ENCODE peak calls at places on chromosomes 7 and 10, in eight cellular contexts. C, X, I, S, J, E, R and L are unnamed samples.

GRCh38 chr7:7972128-7972527 is 3.5 kb downstream of the GLCCI1 start:
- DNase-seq in C (no peak), X (peak), I (no peak), S (no peak), J (no peak), E (no peak), R (no peak), L (no peak)

GRCh38 chr7:45225560-45226335 is 68.2 kb downstream of the RAMP3 start:
- DNase-seq in C (no peak), X (no peak), I (no peak), S (no peak), J (no peak), E (no peak), R (no peak), L (no peak)

GRCh38 chr7:132009778-132010177 is 453.4 kb upstream of the PODXL start:
- DNase-seq in C (peak), X (no peak), I (no peak), S (no peak), J (peak), E (no peak), R (peak), L (no peak)

GRCh38 chr10:32190890-32191491 is 134.8 kb upstream of the KIF5B start:
- DNase-seq in C (peak), X (peak), I (no peak), S (no peak), J (peak), E (no peak), R (peak), L (no peak)

GRCh38 chr7:137538361-137538762 is 194.8 kb upstream of the PTN start:
- DNase-seq in C (peak), X (no peak), I (no peak), S (no peak), J (peak), E (no peak), R (peak), L (no peak)

GRCh38 chr7:125529237-125529636 is 599.6 kb upstream of the POT1 start:
- DNase-seq in C (no peak), X (no peak), I (no peak), S (no peak), J (no peak), E (no peak), R (no peak), L (no peak)

GRCh38 chr10:79259834-79260233 is 87.4 kb upstream of the PPIF start:
- DNase-seq in C (no peak), X (no peak), I (no peak), S (no peak), J (no peak), E (no peak), R (no peak), L (no peak)

GRCh38 chr10:118763202-118763988 is 8.6 kb upstream of the CACUL1 start:
- DNase-seq in C (no peak), X (no peak), I (no peak), S (no peak), J (no peak), E (no peak), R (peak), L (no peak)

GRCh38 chr7:24378871-24379608 is 95.0 kb downstream of the NPY start:
- DNase-seq in C (peak), X (no peak), I (peak), S (no peak), J (peak), E (no peak), R (peak), L (no peak)

DNA sequence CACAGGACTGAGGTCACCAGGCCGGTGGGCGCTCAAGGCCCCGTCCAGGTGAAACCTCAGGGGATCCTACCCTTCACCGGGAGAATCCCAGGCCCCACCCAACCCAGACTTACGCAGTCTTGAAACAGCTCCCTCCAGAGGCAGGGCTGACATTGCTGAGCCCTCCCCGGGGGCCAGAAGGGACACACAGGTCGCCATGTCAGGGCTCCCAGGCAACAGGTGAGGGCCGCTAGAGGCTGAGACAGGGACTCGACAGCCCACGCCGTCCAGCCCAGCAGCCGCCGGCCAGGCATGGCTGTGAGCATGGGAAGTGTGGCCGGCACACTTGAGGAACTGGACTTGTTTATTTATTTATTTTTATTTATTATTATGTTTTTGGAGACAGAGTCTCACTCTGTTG is 10.3 kb downstream of the MICALL2 start:
- DNase-seq in C (no peak), X (no peak), I (no peak), S (no peak), J (no peak), E (no peak), R (no peak), L (no peak)
- TF ChIP-seq CTCF in C (no peak), X (no peak), I (no peak), S (no peak), J (no peak), E (no peak), R (no peak), L (no peak)

GRCh38 chr10:130902471-130902870 is 409.1 kb downstream of the TCERG1L start:
- DNase-seq in C (no peak), X (no peak), I (no peak), S (no peak), J (no peak), E (no peak), R (no peak), L (no peak)

GRCh38 chr10:130902929-130903328 is 408.6 kb downstream of the TCERG1L start:
- DNase-seq in C (no peak), X (no peak), I (no peak), S (no peak), J (no peak), E (no peak), R (no peak), L (no peak)

GRCh38 chr10:130900441-130901160 is 410.9 kb downstream of the TCERG1L start:
- DNase-seq in C (no peak), X (no peak), I (no peak), S (no peak), J (no peak), E (no peak), R (no peak), L (no peak)

GRCh38 chr10:130899856-130900255 is 411.7 kb downstream of the TCERG1L start:
- DNase-seq in C (no peak), X (no peak), I (no peak), S (no peak), J (no peak), E (no peak), R (no peak), L (no peak)

GRCh38 chr10:130901311-130902165 is 410.0 kb downstream of the TCERG1L start:
- DNase-seq in C (no peak), X (peak), I (no peak), S (no peak), J (no peak), E (no peak), R (no peak), L (no peak)
- TF ChIP-seq CTCF in C (no peak), X (no peak), I (no peak), S (no peak), J (no peak), E (no peak), R (no peak), L (no peak)

DNA sequence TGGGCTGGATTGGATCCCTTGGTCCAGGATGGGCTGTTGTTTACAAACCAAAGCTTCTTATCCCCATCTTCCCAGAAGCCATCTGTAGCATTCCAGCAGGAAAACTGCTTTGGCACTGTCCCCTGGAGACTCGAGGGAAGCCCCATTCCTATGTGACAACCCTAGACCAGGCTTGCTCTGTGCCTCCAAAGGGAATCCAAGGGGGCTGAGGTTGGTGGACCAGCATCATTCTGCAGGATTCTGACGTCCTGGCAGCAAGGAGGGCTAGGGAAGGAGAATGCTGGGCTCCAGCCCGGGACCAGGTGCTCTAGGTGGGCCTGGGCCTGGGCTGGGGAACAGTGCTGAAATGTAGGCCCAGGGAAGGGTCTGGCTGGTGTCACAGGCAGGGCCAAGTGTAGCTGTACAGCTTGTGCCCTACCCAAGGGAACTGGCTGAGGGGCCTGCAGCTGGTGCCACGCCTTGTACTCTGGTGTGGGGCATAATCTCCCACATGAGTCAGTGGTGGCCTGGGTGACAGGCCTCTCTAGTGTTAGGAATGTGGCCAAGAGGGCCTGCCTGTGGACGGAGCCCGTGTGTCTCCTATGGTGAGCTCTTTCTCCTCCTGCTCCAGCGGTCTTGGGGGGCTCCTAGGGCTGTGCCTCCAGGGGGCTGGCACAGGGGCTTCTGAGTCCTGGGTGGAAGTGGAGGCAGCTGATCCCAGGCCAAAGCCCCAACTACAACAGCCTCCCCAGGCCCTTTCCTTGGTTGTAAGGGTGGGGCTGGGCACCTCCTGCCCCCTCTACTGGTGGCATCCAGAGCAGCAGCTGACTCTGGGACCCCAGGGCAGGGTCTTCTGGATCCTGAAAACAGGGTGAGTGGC is 25.2 kb downstream of the TRIM8 start:
- DNase-seq in C (no peak), X (peak), I (peak), S (no peak), J (no peak), E (no peak), R (peak), L (no peak)
- TF ChIP-seq CTCF in C (no peak), X (peak), I (peak), S (no peak), J (peak), E (no peak), R (peak), L (peak)

GRCh38 chr10:76902949-76903348 is 734.7 kb downstream of the KCNMA1 start:
- DNase-seq in C (no peak), X (peak), I (no peak), S (peak), J (peak), E (no peak), R (peak), L (peak)
- TF ChIP-seq CTCF in C (peak), X (peak), I (peak), S (no peak), J (peak), E (no peak), R (peak), L (peak)

GRCh38 chr7:28867181-28867580 is 90.9 kb downstream of the TRIL start:
- DNase-seq in C (no peak), X (no peak), I (no peak), S (no peak), J (no peak), E (no peak), R (no peak), L (no peak)

GRCh38 chr7:28873410-28873809 is 84.7 kb downstream of the TRIL start:
- DNase-seq in C (no peak), X (no peak), I (no peak), S (no peak), J (no peak), E (no peak), R (no peak), L (no peak)

GRCh38 chr7:28868700-28869099 is 89.4 kb downstream of the TRIL start:
- DNase-seq in C (no peak), X (no peak), I (no peak), S (no peak), J (no peak), E (no peak), R (no peak), L (no peak)

GRCh38 chr7:28872226-28872625 is 85.9 kb downstream of the TRIL start:
- DNase-seq in C (no peak), X (no peak), I (no peak), S (no peak), J (no peak), E (no peak), R (no peak), L (no peak)

DNA sequence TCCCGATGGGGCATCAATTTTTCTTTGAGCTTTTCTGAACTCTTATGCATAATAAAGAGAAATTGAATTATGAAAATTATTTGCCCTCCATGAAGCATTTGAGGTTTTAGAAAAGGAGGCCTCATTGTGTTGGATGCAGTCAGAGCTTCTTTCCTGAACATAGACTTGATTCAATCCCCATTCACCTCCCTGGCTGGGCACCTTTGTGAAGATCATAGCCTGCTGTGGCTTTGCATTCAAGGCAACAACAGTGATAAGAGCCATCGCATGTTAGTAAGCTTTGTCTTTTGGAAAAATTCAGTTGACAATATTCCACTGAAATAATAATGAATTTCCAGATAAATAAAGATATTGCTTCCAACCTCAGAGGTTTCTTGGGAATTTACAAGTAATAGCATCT is 87.0 kb downstream of the TRIL start:
- DNase-seq in C (no peak), X (no peak), I (no peak), S (no peak), J (no peak), E (no peak), R (no peak), L (no peak)
- TF ChIP-seq CTCF in C (no peak), X (no peak), I (no peak), S (no peak), J (no peak), E (no peak), R (no peak), L (no peak)